ENCODE peak calls at places on chromosomes 6 and 20, in six cellular contexts. K, D, U, Y, W and N are unnamed samples.

GRCh38 chr20:17610566-17611289 is 40.9 kb downstream of the DSTN start:
- DNase-seq in U (peak; percentile 32), K (no peak), Y (peak; percentile 78), W (peak; percentile 31), D (no peak), N (no peak)

GRCh38 chr20:60138263-60139127 is 180.3 kb downstream of the CDH26 start:
- DNase-seq in D (no peak), K (no peak), Y (peak; percentile 90), U (no peak), W (no peak), N (no peak)

GRCh38 chr6:107716688-107717089 is 107.4 kb downstream of the SCML4 start:
- DNase-seq in U (no peak), Y (no peak), K (no peak), D (no peak), W (no peak), N (no peak)

GRCh38 chr6:36616888-36617521 is 22.8 kb downstream of the SRSF3 start:
- DNase-seq in U (peak; percentile 100), D (no peak), W (peak; percentile 67), K (no peak), Y (peak; percentile 84), N (no peak)

GRCh38 chr6:52872031-52872430 is 31.4 kb upstream of the GSTA5 start:
- DNase-seq in W (no peak), U (no peak), D (no peak), K (no peak), Y (no peak), N (no peak)

GRCh38 chr6:154511735-154512097 is 1.2 kb upstream of the CNKSR3 start:
- DNase-seq in U (no peak), W (no peak), Y (no peak), K (no peak), D (no peak), N (no peak)

GRCh38 chr6:40962241-40962640 is 76.8 kb downstream of the UNC5CL start:
- DNase-seq in Y (no peak), U (peak; percentile 97), D (no peak), W (peak; percentile 65), K (no peak), N (no peak)

GRCh38 chr20:58086763-58087566 is 141.5 kb downstream of the ANKRD60 start:
- DNase-seq in U (peak; percentile 76), D (peak; percentile 14), K (peak; percentile 39), Y (no peak), W (peak; percentile 62), N (no peak)

GRCh38 chr6:65448806-65449397 is 258.1 kb downstream of the EYS start:
- DNase-seq in W (peak; percentile 15), K (no peak), U (no peak), D (no peak), Y (no peak), N (no peak)

GRCh38 chr20:23668477-23668951 is 20.3 kb downstream of the CST4 start:
- DNase-seq in K (peak; percentile 72), D (peak; percentile 22), U (peak; percentile 49), Y (no peak), W (peak; percentile 67), N (no peak)

GRCh38 chr6:17478223-17478907 is 85.0 kb downstream of the CAP2 start:
- DNase-seq in W (peak; percentile 7), Y (no peak), K (no peak), U (no peak), D (no peak), N (no peak)

GRCh38 chr6:154605207-154605877 is 94.9 kb upstream of the CNKSR3 start:
- DNase-seq in U (peak; percentile 62), D (no peak), K (no peak), Y (no peak), W (no peak), N (no peak)

GRCh38 chr20:62433655-62434054 is 6.3 kb upstream of the RBBP8NL start:
- DNase-seq in Y (no peak), U (no peak), W (peak; percentile 8), K (no peak), D (no peak), N (no peak)

GRCh38 chr6:73285674-73286283 is 22.8 kb upstream of the KHDC1 start:
- DNase-seq in W (peak; percentile 60), K (peak; percentile 41), Y (no peak), D (no peak), U (peak; percentile 30), N (no peak)

GRCh38 chr6:85923013-85923430 is 280.3 kb upstream of the SYNCRIP start:
- DNase-seq in Y (no peak), W (peak; percentile 53), K (peak; percentile 74), D (peak; percentile 29), U (peak; percentile 60), N (no peak)

GRCh38 chr6:108368431-108369030 is 73.7 kb downstream of the AFG1L start:
- DNase-seq in W (no peak), D (no peak), K (no peak), Y (no peak), U (no peak), N (no peak)

GRCh38 chr20:39112196-39112743 is 150.1 kb downstream of the DHX35 start:
- DNase-seq in K (peak; percentile 87), D (no peak), W (peak; percentile 41), Y (no peak), U (peak; percentile 4), N (no peak)

GRCh38 chr20:43736588-43737091 is 9.8 kb upstream of the GTSF1L start:
- DNase-seq in K (no peak), Y (no peak), D (no peak), W (no peak), U (no peak), N (no peak)

GRCh38 chr6:137488736-137489409 is 5.3 kb downstream of the OLIG3 start:
- DNase-seq in Y (peak; percentile 68), K (no peak), D (no peak), W (no peak), U (no peak), N (no peak)

GRCh38 chr6:17470953-17471335 is 77.5 kb downstream of the CAP2 start:
- DNase-seq in D (no peak), U (no peak), W (no peak), Y (no peak), K (no peak), N (no peak)

GRCh38 chr6:20879526-20879925 is 345.3 kb downstream of the CDKAL1 start:
- DNase-seq in W (peak; percentile 78), D (no peak), K (peak; percentile 7), U (no peak), Y (no peak), N (no peak)

GRCh38 chr6:43621836-43622180 is 7.3 kb downstream of the GTPBP2 start:
- DNase-seq in K (no peak), Y (no peak), U (no peak), W (no peak), D (no peak), N (no peak)

GRCh38 chr6:152004036-152004566 is 196.6 kb downstream of the ESR1 start:
- DNase-seq in U (peak; percentile 57), Y (no peak), W (no peak), D (no peak), K (no peak), N (no peak)

GRCh38 chr20:8449120-8449519 is 317.1 kb downstream of the PLCB1 start:
- DNase-seq in D (no peak), Y (no peak), K (no peak), W (no peak), U (no peak), N (no peak)

GRCh38 chr6:34021839-34022190 is 124.1 kb downstream of the GRM4 start:
- DNase-seq in K (no peak), Y (no peak), U (no peak), W (no peak), D (no peak), N (no peak)

GRCh38 chr6:137570307-137570832 is 76.2 kb upstream of the OLIG3 start:
- DNase-seq in K (no peak), Y (no peak), U (no peak), D (no peak), W (no peak), N (no peak)

GRCh38 chr6:113856571-113857564 is at the start of gene MARCKS:
- DNase-seq in D (peak; percentile 84), U (peak; percentile 89), Y (peak; percentile 91), W (peak; percentile 93), K (peak; percentile 92), N (peak; percentile 37)

GRCh38 chr6:56902551-56903464 is 52.1 kb upstream of the BEND6 start:
- DNase-seq in U (peak; percentile 31), K (peak; percentile 34), Y (no peak), W (peak; percentile 49), D (no peak), N (no peak)

GRCh38 chr20:51463998-51464397 is 78.5 kb downstream of the NFATC2 start:
- DNase-seq in Y (no peak), W (no peak), D (no peak), U (no peak), K (no peak), N (no peak)
- H3K27ac ChIP-seq in Y (no peak overlapping the region), W (no peak overlapping the region), D (peak overlapping the region; percentile 24), U (no peak overlapping the region), K (no peak overlapping the region), N (no peak overlapping the region)

DNA sequence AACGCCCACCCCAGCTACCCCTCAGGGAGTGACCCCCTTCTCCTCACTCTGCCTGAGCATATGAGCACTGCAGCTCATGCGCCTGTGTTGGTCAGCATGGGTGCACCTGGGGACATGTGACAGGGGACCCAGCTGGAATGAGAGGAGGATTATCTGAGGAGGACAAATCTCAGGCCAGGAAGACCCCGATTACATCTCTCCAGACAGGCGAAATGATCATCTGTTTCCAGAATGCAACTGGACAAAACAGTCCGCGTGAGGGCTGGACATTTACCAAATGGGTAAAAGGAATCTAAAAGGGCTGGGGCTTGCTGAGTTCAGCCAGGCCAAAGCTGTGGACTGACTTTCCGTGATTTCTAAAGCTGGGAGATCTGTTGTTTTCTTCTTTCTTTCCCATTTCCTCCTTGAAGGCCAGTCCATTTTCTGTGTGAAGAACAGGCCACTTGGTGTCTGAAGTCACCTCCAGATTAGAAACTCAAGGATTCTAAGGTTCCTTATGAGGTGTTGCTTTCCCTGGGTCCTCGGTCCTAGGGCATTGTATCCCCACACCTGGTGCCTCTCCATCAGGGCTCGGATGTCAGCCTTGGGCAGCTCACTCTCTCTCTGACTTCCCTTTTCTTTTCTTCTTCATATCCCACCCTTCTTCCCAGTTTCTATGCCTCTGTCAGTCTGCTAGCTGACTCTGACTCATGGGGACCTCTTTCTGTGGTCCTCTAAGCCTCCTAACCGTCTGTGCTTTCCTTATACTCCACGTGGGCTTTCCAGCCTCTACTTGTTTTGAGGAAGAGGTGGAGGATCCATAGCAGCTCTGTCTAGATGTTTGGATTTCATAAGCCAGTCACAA is 8.2 kb upstream of the PLTP start:
- DNase-seq in W (peak; percentile 80), K (no peak), Y (no peak), U (no peak), D (no peak), N (no peak)
- H3K27ac ChIP-seq in W (peak overlapping the region; percentile 16), K (no peak overlapping the region), Y (peak overlapping the region; percentile 85), U (no peak overlapping the region), D (peak overlapping the region; percentile 14), N (peak overlapping the region; percentile 62)

DNA sequence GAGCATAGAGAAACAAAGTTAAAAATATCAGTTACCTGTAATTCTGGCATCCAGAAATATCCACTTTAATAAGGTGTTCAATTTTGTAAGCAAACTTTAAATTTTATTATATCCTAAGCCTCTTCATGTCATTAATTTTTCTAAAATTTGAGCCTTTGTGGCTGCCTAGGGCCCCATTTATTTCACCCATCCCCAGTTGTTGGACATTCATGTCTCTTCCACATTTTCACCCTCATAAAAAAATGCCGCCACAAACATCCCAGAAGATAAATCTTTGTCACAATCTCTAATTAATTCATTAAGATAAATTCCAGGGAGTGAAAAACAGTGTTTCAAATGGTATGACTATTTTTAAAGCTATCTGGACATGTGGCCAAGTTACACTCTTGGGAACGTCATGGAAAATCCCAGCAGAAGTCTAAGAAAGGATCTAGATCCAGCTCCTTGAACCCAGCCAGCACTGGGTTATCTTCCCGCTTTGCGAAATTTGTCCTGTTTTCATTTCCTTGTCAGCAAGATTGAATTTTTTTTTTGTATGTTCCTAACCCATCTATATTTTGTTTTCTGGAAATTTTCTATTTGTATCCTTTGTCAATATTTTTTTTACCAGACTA is 97.2 kb downstream of the TMEM242 start:
- DNase-seq in K (no peak), D (no peak), U (no peak), W (peak; percentile 12), Y (no peak), N (no peak)
- H3K27ac ChIP-seq in K (no peak overlapping the region), D (peak overlapping the region; percentile 62), U (no peak overlapping the region), W (no peak overlapping the region), Y (peak overlapping the region; percentile 26), N (peak overlapping the region; percentile 76)

GRCh38 chr6:106684011-106684410 is 54.6 kb downstream of the QRSL1 start:
- DNase-seq in W (no peak), K (no peak), D (no peak), U (no peak), Y (no peak), N (no peak)
- H3K27ac ChIP-seq in W (no peak overlapping the region), K (no peak overlapping the region), D (no peak overlapping the region), U (no peak overlapping the region), Y (no peak overlapping the region), N (no peak overlapping the region)